ENCODE peak calls at places on chromosomes 4 and X, in eight cellular contexts. One of them, this sample, is unnamed.

GRCh38 chr4:65482410-65482809 is 187.9 kb downstream of the EPHA5 start:
- DNase-seq in SK-N-SH: no peak
- DNase-seq in WERI-Rb-1: no peak
- DNase-seq in tibial artery: no peak
- DNase-seq in choroid plexus epithelial cell: peak
- DNase-seq in GM06990: no peak
- DNase-seq in astrocyte of the spinal cord: peak
- DNase-seq in mesothelial cell of epicardium: no peak
- DNase-seq in this sample: no peak

GRCh38 chrX:153622661-153623309 is 23.8 kb upstream of the CCNQ start:
- DNase-seq in WERI-Rb-1: no peak
- DNase-seq in tibial artery: no peak
- DNase-seq in astrocyte of the spinal cord: no peak
- DNase-seq in choroid plexus epithelial cell: no peak
- DNase-seq in SK-N-SH: no peak
- DNase-seq in GM06990: no peak
- DNase-seq in mesothelial cell of epicardium: no peak
- DNase-seq in this sample: no peak

GRCh38 chr4:98341309-98341708 is 80.1 kb downstream of the RAP1GDS1 start:
- DNase-seq in choroid plexus epithelial cell: peak
- DNase-seq in mesothelial cell of epicardium: no peak
- DNase-seq in SK-N-SH: peak
- DNase-seq in WERI-Rb-1: peak
- DNase-seq in tibial artery: no peak
- DNase-seq in astrocyte of the spinal cord: peak
- DNase-seq in GM06990: no peak
- DNase-seq in this sample: no peak

GRCh38 chr4:33737721-33738120 is 2506.6 kb downstream of the ARAP2 start:
- DNase-seq in astrocyte of the spinal cord: no peak
- DNase-seq in choroid plexus epithelial cell: no peak
- DNase-seq in WERI-Rb-1: no peak
- DNase-seq in SK-N-SH: no peak
- DNase-seq in tibial artery: no peak
- DNase-seq in GM06990: no peak
- DNase-seq in mesothelial cell of epicardium: no peak
- DNase-seq in this sample: no peak

GRCh38 chr4:152591361-152591760 is 55.5 kb upstream of the FBXW7 start:
- DNase-seq in SK-N-SH: no peak
- DNase-seq in choroid plexus epithelial cell: peak
- DNase-seq in WERI-Rb-1: peak
- DNase-seq in tibial artery: no peak
- DNase-seq in mesothelial cell of epicardium: no peak
- DNase-seq in GM06990: peak
- DNase-seq in astrocyte of the spinal cord: peak
- DNase-seq in this sample: no peak

GRCh38 chr4:189162073-189162789 is 778.4 kb upstream of the FRG1 start:
- DNase-seq in tibial artery: no peak
- DNase-seq in astrocyte of the spinal cord: no peak
- DNase-seq in choroid plexus epithelial cell: no peak
- DNase-seq in GM06990: no peak
- DNase-seq in WERI-Rb-1: no peak
- DNase-seq in mesothelial cell of epicardium: no peak
- DNase-seq in SK-N-SH: no peak
- DNase-seq in this sample: no peak

GRCh38 chr4:175531405-175532091 is 280.5 kb downstream of the GPM6A start:
- DNase-seq in mesothelial cell of epicardium: no peak
- DNase-seq in WERI-Rb-1: no peak
- DNase-seq in SK-N-SH: no peak
- DNase-seq in astrocyte of the spinal cord: peak
- DNase-seq in GM06990: no peak
- DNase-seq in tibial artery: no peak
- DNase-seq in choroid plexus epithelial cell: peak
- DNase-seq in this sample: no peak

GRCh38 chrX:152412105-152412504 is 39.0 kb downstream of the GABRA3 start:
- DNase-seq in WERI-Rb-1: no peak
- DNase-seq in tibial artery: no peak
- DNase-seq in choroid plexus epithelial cell: no peak
- DNase-seq in mesothelial cell of epicardium: no peak
- DNase-seq in astrocyte of the spinal cord: no peak
- DNase-seq in SK-N-SH: no peak
- DNase-seq in GM06990: no peak
- DNase-seq in this sample: no peak

GRCh38 chrX:10518073-10518472 is 102.3 kb downstream of the MID1 start:
- DNase-seq in GM06990: no peak
- DNase-seq in tibial artery: no peak
- DNase-seq in mesothelial cell of epicardium: no peak
- DNase-seq in choroid plexus epithelial cell: no peak
- DNase-seq in astrocyte of the spinal cord: no peak
- DNase-seq in SK-N-SH: no peak
- DNase-seq in WERI-Rb-1: no peak
- DNase-seq in this sample: no peak

GRCh38 chr4:174522183-174523002 is at the start of gene HPGD:
- DNase-seq in SK-N-SH: peak
- DNase-seq in GM06990: peak
- DNase-seq in tibial artery: peak
- DNase-seq in mesothelial cell of epicardium: peak
- DNase-seq in WERI-Rb-1: peak
- DNase-seq in astrocyte of the spinal cord: peak
- DNase-seq in choroid plexus epithelial cell: peak
- DNase-seq in this sample: peak

GRCh38 chr4:5753766-5754528 is 42.9 kb downstream of the EVC start:
- DNase-seq in WERI-Rb-1: no peak
- DNase-seq in GM06990: peak
- DNase-seq in tibial artery: no peak
- DNase-seq in SK-N-SH: no peak
- DNase-seq in mesothelial cell of epicardium: no peak
- DNase-seq in astrocyte of the spinal cord: peak
- DNase-seq in choroid plexus epithelial cell: peak
- DNase-seq in this sample: no peak

GRCh38 chr4:151227731-151228130 is 49.2 kb upstream of the PRSS48 start:
- DNase-seq in WERI-Rb-1: no peak
- DNase-seq in tibial artery: peak
- DNase-seq in astrocyte of the spinal cord: peak
- DNase-seq in GM06990: no peak
- DNase-seq in mesothelial cell of epicardium: no peak
- DNase-seq in choroid plexus epithelial cell: peak
- DNase-seq in SK-N-SH: no peak
- DNase-seq in this sample: no peak

GRCh38 chr4:22708961-22709360 is 16.2 kb downstream of the GBA3 start:
- DNase-seq in choroid plexus epithelial cell: no peak
- DNase-seq in mesothelial cell of epicardium: no peak
- DNase-seq in SK-N-SH: no peak
- DNase-seq in WERI-Rb-1: no peak
- DNase-seq in tibial artery: no peak
- DNase-seq in GM06990: no peak
- DNase-seq in astrocyte of the spinal cord: no peak
- DNase-seq in this sample: no peak

GRCh38 chr4:77347341-77347740 is 190.3 kb downstream of the CCNG2 start:
- DNase-seq in choroid plexus epithelial cell: no peak
- DNase-seq in tibial artery: no peak
- DNase-seq in mesothelial cell of epicardium: no peak
- DNase-seq in SK-N-SH: no peak
- DNase-seq in astrocyte of the spinal cord: no peak
- DNase-seq in GM06990: no peak
- DNase-seq in WERI-Rb-1: no peak
- DNase-seq in this sample: no peak

GRCh38 chr4:36235306-36235705 is 9.0 kb downstream of the ARAP2 start:
- DNase-seq in choroid plexus epithelial cell: peak
- DNase-seq in WERI-Rb-1: no peak
- DNase-seq in tibial artery: no peak
- DNase-seq in mesothelial cell of epicardium: no peak
- DNase-seq in GM06990: no peak
- DNase-seq in SK-N-SH: no peak
- DNase-seq in astrocyte of the spinal cord: no peak
- DNase-seq in this sample: no peak

GRCh38 chr4:10115271-10115656 is 1.3 kb downstream of the WDR1 start:
- DNase-seq in mesothelial cell of epicardium: no peak
- DNase-seq in choroid plexus epithelial cell: peak
- DNase-seq in SK-N-SH: no peak
- DNase-seq in tibial artery: no peak
- DNase-seq in WERI-Rb-1: no peak
- DNase-seq in astrocyte of the spinal cord: no peak
- DNase-seq in GM06990: no peak
- DNase-seq in this sample: no peak

GRCh38 chrX:110734894-110735541 is 60.6 kb downstream of the CHRDL1 start:
- DNase-seq in WERI-Rb-1: no peak
- DNase-seq in GM06990: no peak
- DNase-seq in mesothelial cell of epicardium: no peak
- DNase-seq in SK-N-SH: no peak
- DNase-seq in tibial artery: no peak
- DNase-seq in choroid plexus epithelial cell: peak
- DNase-seq in astrocyte of the spinal cord: peak
- DNase-seq in this sample: no peak

GRCh38 chr4:64756016-64756415 is 346.8 kb upstream of the TECRL start:
- DNase-seq in astrocyte of the spinal cord: peak
- DNase-seq in WERI-Rb-1: no peak
- DNase-seq in choroid plexus epithelial cell: peak
- DNase-seq in SK-N-SH: no peak
- DNase-seq in GM06990: no peak
- DNase-seq in mesothelial cell of epicardium: no peak
- DNase-seq in tibial artery: no peak
- DNase-seq in this sample: no peak

GRCh38 chr4:112604590-112604989 is 32.1 kb downstream of the ZGRF1 start:
- DNase-seq in tibial artery: no peak
- DNase-seq in mesothelial cell of epicardium: no peak
- DNase-seq in choroid plexus epithelial cell: peak
- DNase-seq in GM06990: no peak
- DNase-seq in SK-N-SH: peak
- DNase-seq in WERI-Rb-1: peak
- DNase-seq in astrocyte of the spinal cord: peak
- DNase-seq in this sample: no peak

GRCh38 chr4:138953962-138954371 is 61.6 kb upstream of the NOCT start:
- DNase-seq in tibial artery: peak
- DNase-seq in WERI-Rb-1: no peak
- DNase-seq in choroid plexus epithelial cell: peak
- DNase-seq in GM06990: no peak
- DNase-seq in SK-N-SH: no peak
- DNase-seq in mesothelial cell of epicardium: no peak
- DNase-seq in astrocyte of the spinal cord: peak
- DNase-seq in this sample: no peak

GRCh38 chrX:41095962-41096955 is 11.0 kb downstream of the USP9X start:
- DNase-seq in SK-N-SH: no peak
- DNase-seq in GM06990: no peak
- DNase-seq in choroid plexus epithelial cell: no peak
- DNase-seq in WERI-Rb-1: peak
- DNase-seq in astrocyte of the spinal cord: no peak
- DNase-seq in tibial artery: no peak
- DNase-seq in mesothelial cell of epicardium: no peak
- DNase-seq in this sample: no peak

GRCh38 chr4:55475394-55476243 is 71.1 kb downstream of the CLOCK start:
- DNase-seq in tibial artery: no peak
- DNase-seq in mesothelial cell of epicardium: no peak
- DNase-seq in SK-N-SH: no peak
- DNase-seq in GM06990: peak
- DNase-seq in astrocyte of the spinal cord: peak
- DNase-seq in choroid plexus epithelial cell: peak
- DNase-seq in WERI-Rb-1: no peak
- DNase-seq in this sample: no peak

GRCh38 chrX:78357342-78358055 is 30.1 kb upstream of the CYSLTR1 start:
- DNase-seq in mesothelial cell of epicardium: no peak
- DNase-seq in GM06990: no peak
- DNase-seq in astrocyte of the spinal cord: no peak
- DNase-seq in tibial artery: no peak
- DNase-seq in choroid plexus epithelial cell: no peak
- DNase-seq in SK-N-SH: no peak
- DNase-seq in WERI-Rb-1: no peak
- DNase-seq in this sample: no peak

GRCh38 chrX:23720117-23720677 is 22.9 kb downstream of the ACOT9 start:
- DNase-seq in tibial artery: no peak
- DNase-seq in mesothelial cell of epicardium: no peak
- DNase-seq in astrocyte of the spinal cord: no peak
- DNase-seq in choroid plexus epithelial cell: no peak
- DNase-seq in SK-N-SH: no peak
- DNase-seq in WERI-Rb-1: no peak
- DNase-seq in GM06990: no peak
- DNase-seq in this sample: no peak

GRCh38 chr4:182189107-182189878 is 53.9 kb upstream of the TENM3 start:
- DNase-seq in choroid plexus epithelial cell: peak
- DNase-seq in astrocyte of the spinal cord: peak
- DNase-seq in mesothelial cell of epicardium: no peak
- DNase-seq in tibial artery: no peak
- DNase-seq in GM06990: no peak
- DNase-seq in WERI-Rb-1: no peak
- DNase-seq in SK-N-SH: no peak
- DNase-seq in this sample: no peak

GRCh38 chrX:53481093-53481492 is 46.9 kb upstream of the HSD17B10 start:
- DNase-seq in GM06990: no peak
- DNase-seq in astrocyte of the spinal cord: no peak
- DNase-seq in mesothelial cell of epicardium: no peak
- DNase-seq in SK-N-SH: no peak
- DNase-seq in choroid plexus epithelial cell: no peak
- DNase-seq in tibial artery: no peak
- DNase-seq in WERI-Rb-1: peak
- DNase-seq in this sample: no peak
- TF ChIP-seq CTCF in GM06990: peak
- TF ChIP-seq CTCF in astrocyte of the spinal cord: peak
- TF ChIP-seq CTCF in mesothelial cell of epicardium: no peak
- TF ChIP-seq CTCF in SK-N-SH: peak
- TF ChIP-seq CTCF in choroid plexus epithelial cell: peak
- TF ChIP-seq CTCF in tibial artery: no peak
- TF ChIP-seq CTCF in WERI-Rb-1: peak
- TF ChIP-seq CTCF in this sample: peak

GRCh38 chrX:16664059-16664458 is 14.1 kb downstream of the S100G start:
- DNase-seq in SK-N-SH: no peak
- DNase-seq in mesothelial cell of epicardium: no peak
- DNase-seq in GM06990: no peak
- DNase-seq in WERI-Rb-1: no peak
- DNase-seq in tibial artery: no peak
- DNase-seq in choroid plexus epithelial cell: peak
- DNase-seq in astrocyte of the spinal cord: peak
- DNase-seq in this sample: no peak
- TF ChIP-seq CTCF in SK-N-SH: peak
- TF ChIP-seq CTCF in mesothelial cell of epicardium: no peak
- TF ChIP-seq CTCF in GM06990: no peak
- TF ChIP-seq CTCF in WERI-Rb-1: no peak
- TF ChIP-seq CTCF in tibial artery: no peak
- TF ChIP-seq CTCF in choroid plexus epithelial cell: peak
- TF ChIP-seq CTCF in astrocyte of the spinal cord: peak
- TF ChIP-seq CTCF in this sample: no peak

GRCh38 chr4:105274504-105274903 is 127.8 kb downstream of the TET2 start:
- DNase-seq in SK-N-SH: no peak
- DNase-seq in GM06990: no peak
- DNase-seq in choroid plexus epithelial cell: no peak
- DNase-seq in astrocyte of the spinal cord: no peak
- DNase-seq in tibial artery: no peak
- DNase-seq in WERI-Rb-1: no peak
- DNase-seq in mesothelial cell of epicardium: no peak
- DNase-seq in this sample: no peak
- TF ChIP-seq CTCF in SK-N-SH: no peak
- TF ChIP-seq CTCF in GM06990: no peak
- TF ChIP-seq CTCF in choroid plexus epithelial cell: no peak
- TF ChIP-seq CTCF in astrocyte of the spinal cord: no peak
- TF ChIP-seq CTCF in tibial artery: no peak
- TF ChIP-seq CTCF in WERI-Rb-1: no peak
- TF ChIP-seq CTCF in mesothelial cell of epicardium: no peak
- TF ChIP-seq CTCF in this sample: no peak

GRCh38 chr4:127846061-127846460 is 34.6 kb upstream of the PLK4 start:
- DNase-seq in mesothelial cell of epicardium: no peak
- DNase-seq in choroid plexus epithelial cell: no peak
- DNase-seq in SK-N-SH: no peak
- DNase-seq in WERI-Rb-1: no peak
- DNase-seq in astrocyte of the spinal cord: no peak
- DNase-seq in tibial artery: no peak
- DNase-seq in GM06990: no peak
- DNase-seq in this sample: no peak
- TF ChIP-seq CTCF in mesothelial cell of epicardium: no peak
- TF ChIP-seq CTCF in choroid plexus epithelial cell: no peak
- TF ChIP-seq CTCF in SK-N-SH: no peak
- TF ChIP-seq CTCF in WERI-Rb-1: no peak
- TF ChIP-seq CTCF in astrocyte of the spinal cord: no peak
- TF ChIP-seq CTCF in tibial artery: no peak
- TF ChIP-seq CTCF in GM06990: no peak
- TF ChIP-seq CTCF in this sample: no peak